ENCODE peak calls at places on chromosomes 13 and 19, in seven cellular contexts. One of them, this sample, is unnamed.

GRCh38 chr13:26425439-26426358 is 131.8 kb upstream of the WASF3 start:
- DNase-seq in tibial artery: no peak
- DNase-seq in cardiac muscle cell: no peak
- DNase-seq in tibial nerve: no peak
- DNase-seq in neuronal stem cell: no peak
- DNase-seq in kidney: peak
- DNase-seq in AG04450: peak
- DNase-seq in this sample: no peak

GRCh38 chr13:43223206-43223605 is 199.8 kb downstream of the DNAJC15 start:
- DNase-seq in tibial artery: no peak
- DNase-seq in AG04450: no peak
- DNase-seq in cardiac muscle cell: no peak
- DNase-seq in kidney: no peak
- DNase-seq in neuronal stem cell: no peak
- DNase-seq in tibial nerve: no peak
- DNase-seq in this sample: no peak

GRCh38 chr19:46537136-46538097 is 41.8 kb upstream of the PNMA8B start:
- DNase-seq in neuronal stem cell: no peak
- DNase-seq in tibial nerve: peak
- DNase-seq in kidney: no peak
- DNase-seq in tibial artery: peak
- DNase-seq in cardiac muscle cell: peak
- DNase-seq in AG04450: no peak
- DNase-seq in this sample: no peak

GRCh38 chr19:4327252-4327876 is 11.3 kb downstream of the STAP2 start:
- DNase-seq in tibial nerve: peak
- DNase-seq in neuronal stem cell: peak
- DNase-seq in AG04450: no peak
- DNase-seq in tibial artery: peak
- DNase-seq in cardiac muscle cell: peak
- DNase-seq in kidney: peak
- DNase-seq in this sample: peak

GRCh38 chr13:51675385-51675784 is 91.1 kb downstream of the WDFY2 start:
- DNase-seq in kidney: no peak
- DNase-seq in tibial artery: no peak
- DNase-seq in AG04450: no peak
- DNase-seq in tibial nerve: no peak
- DNase-seq in neuronal stem cell: no peak
- DNase-seq in cardiac muscle cell: no peak
- DNase-seq in this sample: no peak

GRCh38 chr19:56139847-56140582 is 1.1 kb upstream of the ZNF444 start:
- DNase-seq in AG04450: no peak
- DNase-seq in neuronal stem cell: no peak
- DNase-seq in tibial nerve: no peak
- DNase-seq in cardiac muscle cell: no peak
- DNase-seq in tibial artery: no peak
- DNase-seq in kidney: no peak
- DNase-seq in this sample: no peak

GRCh38 chr19:51108066-51108804 is at the start of gene CTU1:
- DNase-seq in tibial nerve: peak
- DNase-seq in kidney: peak
- DNase-seq in AG04450: peak
- DNase-seq in neuronal stem cell: peak
- DNase-seq in cardiac muscle cell: peak
- DNase-seq in tibial artery: peak
- DNase-seq in this sample: peak

GRCh38 chr19:8922591-8922990 is 87.6 kb downstream of the MUC16 start:
- DNase-seq in cardiac muscle cell: no peak
- DNase-seq in tibial artery: no peak
- DNase-seq in tibial nerve: no peak
- DNase-seq in neuronal stem cell: no peak
- DNase-seq in kidney: no peak
- DNase-seq in AG04450: no peak
- DNase-seq in this sample: no peak

GRCh38 chr13:27783111-27783510 is 9.2 kb upstream of the GSX1 start:
- DNase-seq in neuronal stem cell: no peak
- DNase-seq in tibial nerve: no peak
- DNase-seq in tibial artery: no peak
- DNase-seq in kidney: no peak
- DNase-seq in AG04450: no peak
- DNase-seq in cardiac muscle cell: peak
- DNase-seq in this sample: no peak

GRCh38 chr19:46410205-46411087 is 2.9 kb downstream of the CCDC8 start:
- DNase-seq in tibial artery: no peak
- DNase-seq in cardiac muscle cell: no peak
- DNase-seq in kidney: peak
- DNase-seq in tibial nerve: no peak
- DNase-seq in neuronal stem cell: no peak
- DNase-seq in AG04450: no peak
- DNase-seq in this sample: no peak

GRCh38 chr13:53198017-53198416 is 169.4 kb downstream of the OLFM4 start:
- DNase-seq in kidney: no peak
- DNase-seq in AG04450: no peak
- DNase-seq in tibial nerve: no peak
- DNase-seq in cardiac muscle cell: no peak
- DNase-seq in tibial artery: no peak
- DNase-seq in neuronal stem cell: no peak
- DNase-seq in this sample: no peak

GRCh38 chr19:35120492-35120891 is 4.9 kb downstream of the FXYD3 start:
- DNase-seq in tibial artery: peak
- DNase-seq in AG04450: no peak
- DNase-seq in cardiac muscle cell: peak
- DNase-seq in neuronal stem cell: no peak
- DNase-seq in kidney: no peak
- DNase-seq in tibial nerve: no peak
- DNase-seq in this sample: peak

GRCh38 chr13:112071011-112071901 is 4.3 kb downstream of the SOX1 start:
- DNase-seq in neuronal stem cell: no peak
- DNase-seq in tibial artery: no peak
- DNase-seq in cardiac muscle cell: no peak
- DNase-seq in kidney: no peak
- DNase-seq in AG04450: no peak
- DNase-seq in tibial nerve: no peak
- DNase-seq in this sample: no peak

GRCh38 chr13:112071902-112072530 is 5.1 kb downstream of the SOX1 start:
- DNase-seq in kidney: no peak
- DNase-seq in cardiac muscle cell: no peak
- DNase-seq in AG04450: no peak
- DNase-seq in neuronal stem cell: no peak
- DNase-seq in tibial artery: no peak
- DNase-seq in tibial nerve: no peak
- DNase-seq in this sample: no peak

GRCh38 chr13:112072531-112073244 is 5.7 kb downstream of the SOX1 start:
- DNase-seq in tibial nerve: no peak
- DNase-seq in tibial artery: no peak
- DNase-seq in AG04450: no peak
- DNase-seq in neuronal stem cell: peak
- DNase-seq in cardiac muscle cell: no peak
- DNase-seq in kidney: no peak
- DNase-seq in this sample: no peak

GRCh38 chr13:112074139-112074710 is 7.3 kb downstream of the SOX1 start:
- DNase-seq in tibial nerve: no peak
- DNase-seq in AG04450: no peak
- DNase-seq in neuronal stem cell: no peak
- DNase-seq in kidney: no peak
- DNase-seq in tibial artery: no peak
- DNase-seq in cardiac muscle cell: no peak
- DNase-seq in this sample: no peak

DNA sequence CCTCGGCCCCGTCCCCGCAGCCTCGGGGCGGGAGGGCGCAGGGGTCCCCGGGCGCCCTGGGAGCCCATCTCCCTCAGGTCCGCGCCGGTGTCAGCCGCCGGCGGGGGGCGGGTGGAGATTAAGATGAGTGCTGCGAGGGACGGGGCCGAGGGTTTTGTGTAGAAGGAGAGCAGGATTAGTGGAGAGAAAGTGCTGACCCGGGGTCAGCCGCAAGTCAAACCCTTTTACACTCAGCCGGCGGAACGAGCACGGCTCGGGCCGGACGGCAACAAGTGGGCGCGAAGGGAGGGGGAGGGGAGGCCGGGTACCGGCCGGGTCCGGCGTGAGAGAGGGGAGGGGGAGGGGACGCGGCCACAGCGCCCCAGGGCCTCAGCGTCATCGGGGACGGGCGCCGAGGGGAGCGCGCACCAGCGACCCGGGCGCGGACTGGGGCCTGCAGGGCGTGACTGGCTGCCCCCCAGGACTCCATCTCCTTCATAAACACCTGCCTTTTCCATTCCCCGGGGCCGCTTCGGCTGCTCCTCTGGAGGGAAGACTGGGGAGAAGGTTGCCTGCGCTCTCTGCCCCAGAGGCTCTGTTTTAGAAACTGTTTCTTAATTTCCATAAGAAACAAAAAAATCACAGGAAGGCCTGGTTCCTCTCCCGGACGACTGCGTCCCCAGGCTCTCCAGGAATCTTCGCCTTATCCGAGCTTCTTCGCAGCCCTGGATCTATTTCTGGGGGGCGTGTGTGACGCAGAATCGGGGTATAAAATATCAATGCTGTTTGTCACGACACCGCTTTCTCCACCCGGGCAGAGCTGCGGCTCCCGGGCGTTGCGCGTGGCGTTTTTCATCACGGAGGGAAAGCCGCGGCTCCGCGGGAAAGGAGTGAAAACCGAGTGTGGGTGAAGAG is 6.5 kb downstream of the SOX1 start:
- DNase-seq in tibial nerve: no peak
- DNase-seq in neuronal stem cell: peak
- DNase-seq in AG04450: no peak
- DNase-seq in kidney: no peak
- DNase-seq in tibial artery: no peak
- DNase-seq in cardiac muscle cell: no peak
- DNase-seq in this sample: no peak
- H3K4me3 ChIP-seq in tibial nerve: no peak
- H3K4me3 ChIP-seq in neuronal stem cell: peak
- H3K4me3 ChIP-seq in AG04450: no peak
- H3K4me3 ChIP-seq in kidney: no peak
- H3K4me3 ChIP-seq in tibial artery: peak
- H3K4me3 ChIP-seq in cardiac muscle cell: peak
- H3K4me3 ChIP-seq in this sample: no peak

DNA sequence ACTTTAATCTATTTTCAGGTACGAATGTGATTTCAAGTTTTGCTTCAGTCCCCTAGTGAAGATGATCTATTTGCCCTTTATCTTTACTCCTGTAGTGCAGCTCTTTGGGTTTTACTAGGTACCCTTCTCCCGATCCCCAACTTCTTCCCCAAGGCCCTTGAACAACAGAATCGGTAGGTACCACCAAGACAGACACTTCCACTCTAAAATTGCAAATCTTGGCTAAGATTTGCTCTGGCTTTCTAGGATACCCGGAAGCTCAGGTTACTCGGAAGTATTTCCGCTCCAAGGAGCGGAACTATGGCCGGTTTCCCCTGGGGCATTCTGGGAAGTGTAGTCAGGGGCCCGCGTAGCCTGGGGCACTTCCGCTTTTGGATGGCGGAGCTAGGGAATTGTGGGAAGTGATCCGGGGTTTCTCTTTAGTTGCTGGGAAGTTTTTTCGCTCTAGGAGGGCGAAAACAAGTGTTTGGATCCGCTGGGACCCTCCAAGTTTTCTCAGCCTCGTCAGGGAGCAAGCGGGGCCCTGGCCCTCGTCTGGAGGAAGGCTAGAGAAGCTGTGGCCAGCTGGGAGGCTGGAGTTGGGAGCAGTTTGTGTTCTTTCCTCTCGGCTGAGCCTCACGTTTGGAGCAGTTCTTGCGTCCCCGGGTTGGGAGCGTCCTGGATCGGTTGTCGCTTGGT is 5.1 kb upstream of the ZNF227 start:
- DNase-seq in cardiac muscle cell: peak
- DNase-seq in AG04450: peak
- DNase-seq in neuronal stem cell: peak
- DNase-seq in tibial nerve: peak
- DNase-seq in tibial artery: peak
- DNase-seq in kidney: peak
- DNase-seq in this sample: peak
- H3K27ac ChIP-seq in cardiac muscle cell: peak
- H3K27ac ChIP-seq in AG04450: peak
- H3K27ac ChIP-seq in neuronal stem cell: peak
- H3K27ac ChIP-seq in tibial nerve: peak
- H3K27ac ChIP-seq in tibial artery: peak
- H3K27ac ChIP-seq in kidney: peak
- H3K27ac ChIP-seq in this sample: peak

GRCh38 chr13:46553886-46554855 is 1.2 kb downstream of the LRCH1 start:
- DNase-seq in tibial nerve: peak
- DNase-seq in cardiac muscle cell: peak
- DNase-seq in neuronal stem cell: no peak
- DNase-seq in AG04450: no peak
- DNase-seq in kidney: peak
- DNase-seq in tibial artery: peak
- DNase-seq in this sample: peak

GRCh38 chr13:46551410-46552301 is 1.3 kb upstream of the LRCH1 start:
- DNase-seq in neuronal stem cell: peak
- DNase-seq in tibial artery: peak
- DNase-seq in tibial nerve: peak
- DNase-seq in kidney: peak
- DNase-seq in cardiac muscle cell: peak
- DNase-seq in AG04450: no peak
- DNase-seq in this sample: peak

GRCh38 chr13:46553521-46553885 is 533 bp downstream of the LRCH1 start:
- DNase-seq in tibial artery: peak
- DNase-seq in AG04450: no peak
- DNase-seq in neuronal stem cell: no peak
- DNase-seq in tibial nerve: no peak
- DNase-seq in kidney: peak
- DNase-seq in cardiac muscle cell: no peak
- DNase-seq in this sample: no peak

GRCh38 chr13:46552302-46552680 is 679 bp upstream of the LRCH1 start:
- DNase-seq in AG04450: no peak
- DNase-seq in cardiac muscle cell: no peak
- DNase-seq in neuronal stem cell: no peak
- DNase-seq in tibial artery: peak
- DNase-seq in tibial nerve: no peak
- DNase-seq in kidney: no peak
- DNase-seq in this sample: no peak

DNA sequence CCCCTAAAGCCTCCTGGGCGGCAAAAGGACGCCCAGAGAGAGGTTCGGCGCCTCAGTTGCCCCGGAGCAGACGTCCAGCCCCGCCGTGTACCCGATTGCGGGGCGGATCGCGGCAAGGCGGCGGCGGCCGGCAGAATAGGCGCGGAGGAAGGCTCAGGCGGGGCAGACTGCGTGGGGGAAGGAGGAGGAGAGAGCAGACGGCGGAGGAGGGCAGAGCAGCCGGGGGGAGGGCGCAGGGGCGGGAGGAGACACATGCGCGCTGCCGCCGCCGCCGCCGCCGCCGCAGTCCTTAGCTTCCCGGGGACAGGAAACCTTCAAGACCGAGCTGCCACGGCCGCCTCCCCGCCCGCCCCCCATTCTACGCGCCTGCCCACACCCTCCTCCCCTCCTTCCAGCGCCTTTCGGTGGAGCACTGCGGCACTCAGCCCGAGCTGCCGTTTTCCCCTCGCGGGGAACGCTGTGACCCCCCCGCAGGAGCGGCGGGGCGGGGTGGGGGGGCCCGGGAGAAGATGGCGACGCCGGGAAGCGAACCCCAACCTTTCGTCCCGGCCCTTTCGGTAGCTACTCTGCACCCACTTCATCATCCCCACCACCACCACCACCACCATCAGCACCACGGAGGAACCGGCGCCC is at the start of gene LRCH1:
- DNase-seq in kidney: peak
- DNase-seq in cardiac muscle cell: peak
- DNase-seq in AG04450: no peak
- DNase-seq in tibial artery: peak
- DNase-seq in neuronal stem cell: peak
- DNase-seq in tibial nerve: peak
- DNase-seq in this sample: peak
- H3K4me3 ChIP-seq in kidney: peak
- H3K4me3 ChIP-seq in cardiac muscle cell: peak
- H3K4me3 ChIP-seq in AG04450: peak
- H3K4me3 ChIP-seq in tibial artery: peak
- H3K4me3 ChIP-seq in neuronal stem cell: peak
- H3K4me3 ChIP-seq in tibial nerve: peak
- H3K4me3 ChIP-seq in this sample: peak

GRCh38 chr13:113002206-113002821 is 33.3 kb downstream of the MCF2L start:
- DNase-seq in tibial nerve: no peak
- DNase-seq in tibial artery: no peak
- DNase-seq in cardiac muscle cell: no peak
- DNase-seq in neuronal stem cell: peak
- DNase-seq in kidney: no peak
- DNase-seq in AG04450: no peak
- DNase-seq in this sample: no peak
- H3K27ac ChIP-seq in tibial nerve: no peak
- H3K27ac ChIP-seq in tibial artery: no peak
- H3K27ac ChIP-seq in cardiac muscle cell: peak
- H3K27ac ChIP-seq in neuronal stem cell: no peak
- H3K27ac ChIP-seq in kidney: no peak
- H3K27ac ChIP-seq in AG04450: no peak
- H3K27ac ChIP-seq in this sample: no peak

This sample was measured in gastrocnemius medialis.